ENCODE peak calls at places on chromosome 10, in four cellular contexts. P is GDM1, A is AG08395, L is tibial artery. N is an unnamed sample.

GRCh38 chr10:80444124-80444523 is 10.0 kb upstream of the TSPAN14 start:
- DNase-seq in P (no peak), L (peak; percentile 42), A (no peak), N (no peak)

GRCh38 chr10:69866688-69867461 is 65.2 kb downstream of the COL13A1 start:
- DNase-seq in A (peak; percentile 74), L (no peak), P (no peak), N (no peak)

GRCh38 chr10:131090761-131091661 is 220.5 kb downstream of the TCERG1L start:
- DNase-seq in P (no peak), L (no peak), A (no peak), N (no peak)

GRCh38 chr10:121900443-121901174 is 27.2 kb downstream of the ATE1 start:
- DNase-seq in L (no peak), P (peak; percentile 9), A (peak; percentile 71), N (no peak)

GRCh38 chr10:130282492-130283233 is 146.5 kb downstream of the GLRX3 start:
- DNase-seq in A (no peak), P (no peak), L (no peak), N (no peak)

GRCh38 chr10:79166312-79166721 is 97.6 kb downstream of the ZMIZ1 start:
- DNase-seq in P (no peak), L (no peak), A (no peak), N (no peak)

GRCh38 chr10:91137822-91138221 is 82.6 kb upstream of the PCGF5 start:
- DNase-seq in L (no peak), P (no peak), A (no peak), N (no peak)

GRCh38 chr10:98215378-98215777 is 52.6 kb downstream of the LOXL4 start:
- DNase-seq in L (no peak), P (no peak), A (no peak), N (no peak)

GRCh38 chr10:126408953-126409641 is 20.8 kb upstream of the ADAM12 start:
- DNase-seq in P (no peak), A (no peak), L (no peak), N (no peak)

GRCh38 chr10:73060738-73061635 is 35.7 kb downstream of the P4HA1 start:
- DNase-seq in A (peak; percentile 34), L (no peak), P (peak; percentile 21), N (no peak)

GRCh38 chr10:2508971-2509605 is 558.3 kb upstream of the PFKP start:
- DNase-seq in P (no peak), L (no peak), A (peak; percentile 44), N (no peak)

N was measured in stimulated activated effector memory CD8-positive, alpha-beta T cell treated with anti-CD3 and anti-CD28 coated beads, Interleukin-12 subunit alpha, Interleukin-12 subunit beta, amount 100 ng/mL, for 72 hours.